ENCODE peak calls at places on chromosomes 13 and 19, in four cellular contexts. N, U, O and K are unnamed samples.
A peak's percentile ranks its signal among the peaks of the same experiment; 100 is the strongest.

GRCh38 chr13:50365683-50366391 is 350.6 kb downstream of the KCNRG start:
- DNase-seq in U (no peak), O (peak; percentile 23), N (no peak), K (no peak)

GRCh38 chr19:36838784-36839324 is 667 bp upstream of the ZNF790 start:
- DNase-seq in O (no peak), U (no peak), N (no peak), K (no peak)

GRCh38 chr19:19204181-19204580 is 967 bp upstream of the NR2C2AP start:
- DNase-seq in O (no peak), N (no peak), U (no peak), K (no peak)

GRCh38 chr13:39675904-39676303 is 20.4 kb downstream of the COG6 start:
- DNase-seq in O (no peak), U (no peak), N (no peak), K (no peak)

GRCh38 chr13:107743983-107744382 is 471.4 kb downstream of the LIG4 start:
- DNase-seq in N (no peak), U (no peak), O (no peak), K (no peak)

GRCh38 chr19:48678201-48678600 is 5.4 kb upstream of the NTN5 start:
- DNase-seq in N (no peak), U (no peak), O (peak; percentile 73), K (no peak)

GRCh38 chr19:10388957-10389356 is 8.6 kb upstream of the TYK2 start:
- DNase-seq in N (peak; percentile 87), U (no peak), O (peak; percentile 93), K (peak; percentile 66)

GRCh38 chr19:55080121-55080914 is 4.6 kb downstream of the EPS8L1 start:
- DNase-seq in O (peak; percentile 91), U (no peak), N (peak; percentile 60), K (no peak)

GRCh38 chr13:24165746-24166145 is 5.2 kb downstream of the SPATA13 start:
- DNase-seq in O (no peak), N (no peak), U (peak; percentile 59), K (peak; percentile 52)

GRCh38 chr19:50418186-50419021 is at the start of gene SPIB:
- DNase-seq in U (no peak), O (no peak), N (no peak), K (no peak)
- H3K4me3 ChIP-seq in U (no peak within 1 kb of the TSS), O (peak within 1 kb of the TSS; percentile 14), N (peak within 1 kb of the TSS; percentile 44), K (no peak within 1 kb of the TSS)

GRCh38 chr13:59176775-59177174 is 987.0 kb downstream of the DIAPH3 start:
- DNase-seq in U (no peak), N (no peak), O (no peak), K (no peak)
- TF ChIP-seq CTCF in U (peak; percentile 17), N (no peak), O (peak; percentile 11), K (no peak)

GRCh38 chr19:29946645-29947044 is 4.6 kb downstream of the URI1 start:
- DNase-seq in U (no peak), O (no peak), N (no peak), K (no peak)

GRCh38 chr19:29943615-29944014 is 1.6 kb downstream of the URI1 start:
- DNase-seq in N (no peak), O (no peak), U (no peak), K (no peak)

GRCh38 chr19:29945017-29945416 is 3.0 kb downstream of the URI1 start:
- DNase-seq in N (no peak), U (no peak), O (no peak), K (no peak)

GRCh38 chr19:29944415-29945012 is 2.5 kb downstream of the URI1 start:
- DNase-seq in U (no peak), O (no peak), N (no peak), K (no peak)

GRCh38 chr19:29945433-29945832 is 3.4 kb downstream of the URI1 start:
- DNase-seq in O (no peak), U (no peak), N (no peak), K (no peak)
- H3K4me3 ChIP-seq in O (no peak overlapping the region), U (no peak overlapping the region), N (no peak overlapping the region), K (no peak overlapping the region)

DNA sequence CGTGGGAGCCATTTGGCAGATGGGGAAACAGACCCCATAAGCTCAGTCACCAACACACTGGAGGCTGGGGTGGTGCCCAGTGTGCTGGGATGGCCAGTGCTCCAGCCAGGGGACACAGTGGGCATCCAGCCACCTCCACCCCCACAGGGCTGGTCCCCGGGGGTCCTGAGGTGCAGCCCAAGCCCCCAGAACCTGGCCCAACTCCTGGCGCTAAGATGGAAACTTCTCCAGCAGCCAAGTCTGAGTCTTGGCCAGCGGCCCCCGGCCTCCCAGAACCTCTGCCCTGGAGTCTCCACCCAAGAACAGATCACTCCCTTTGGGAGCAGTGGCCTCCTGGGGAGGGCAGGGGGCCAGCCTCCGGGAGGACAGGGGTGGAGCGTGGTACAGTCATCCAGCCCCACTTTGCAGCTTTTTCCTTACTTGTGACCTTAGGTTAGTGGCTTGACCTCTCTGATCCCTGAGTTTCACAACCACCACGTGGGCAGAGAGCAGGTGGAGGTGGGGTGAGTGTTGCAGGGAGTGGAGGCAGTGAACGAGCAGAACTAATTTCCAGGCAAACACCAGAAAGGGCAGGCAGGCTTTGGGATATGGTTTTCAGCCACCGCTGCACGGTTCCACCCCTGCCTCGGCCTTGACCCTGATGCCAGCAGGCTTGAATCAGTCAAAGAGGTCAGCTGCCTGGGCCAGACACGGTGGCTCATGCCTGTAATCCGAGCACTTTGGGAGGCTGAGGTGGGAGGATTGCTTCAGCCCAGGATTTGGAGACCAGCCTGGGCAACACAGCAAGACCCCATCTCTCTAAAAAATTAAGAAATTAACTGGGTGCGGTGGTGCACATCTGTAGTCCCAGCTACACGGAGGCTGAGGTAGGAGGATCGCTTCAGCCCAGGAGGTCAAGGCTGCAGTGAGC is 4.3 kb upstream of the NRTN start:
- DNase-seq in N (no peak), U (no peak), O (no peak), K (no peak)
- TF ChIP-seq CTCF in N (no peak), U (no peak), O (no peak), K (no peak)

GRCh38 chr19:4389511-4390016 is 10.8 kb downstream of the SH3GL1 start:
- DNase-seq in U (no peak), O (no peak), N (peak; percentile 33), K (no peak)
- H3K4me3 ChIP-seq in U (no peak overlapping the region), O (no peak overlapping the region), N (peak overlapping the region; percentile 35), K (no peak overlapping the region)

GRCh38 chr19:1259873-1260748 is 9.0 kb upstream of the CIRBP start:
- DNase-seq in O (peak; percentile 63), U (no peak), N (peak; percentile 60), K (no peak)

GRCh38 chr19:1260749-1261511 is 8.2 kb upstream of the CIRBP start:
- DNase-seq in U (no peak), N (peak; percentile 96), O (peak; percentile 98), K (peak; percentile 87)

GRCh38 chr19:1261863-1262686 is 7.1 kb upstream of the CIRBP start:
- DNase-seq in O (peak; percentile 94), N (peak; percentile 77), U (no peak), K (no peak)

GRCh38 chr19:1262687-1263123 is 6.4 kb upstream of the CIRBP start:
- DNase-seq in O (peak; percentile 25), U (no peak), N (no peak), K (no peak)

GRCh38 chr19:1261512-1261862 is 7.6 kb upstream of the CIRBP start:
- DNase-seq in N (no peak), O (peak; percentile 46), U (no peak), K (no peak)
- TF ChIP-seq CTCF in N (no peak), O (no peak), U (peak; percentile 15), K (no peak)

GRCh38 chr13:30422056-30422914 is at the start of gene UBE2L5:
- DNase-seq in O (peak; percentile 79), N (peak; percentile 83), U (no peak), K (no peak)
- H3K4me3 ChIP-seq in O (peak within 1 kb of the TSS; percentile 43), N (peak within 1 kb of the TSS; percentile 64), U (peak within 1 kb of the TSS; percentile 60), K (peak within 1 kb of the TSS; percentile 54)